ENCODE peak calls at places on chromosomes 1 and 21, in eight cellular contexts. One of them, this sample, is unnamed.

GRCh38 chr21:16420086-16420724 is 690.4 kb downstream of the USP25 start:
- DNase-seq in CMK: peak; percentile 61
- DNase-seq in NCI-H774: peak; percentile 63
- DNase-seq in C1 segment of cervical spinal cord: peak; percentile 6
- DNase-seq in stromal cell of bone marrow: peak; percentile 54
- DNase-seq in AG10803: peak; percentile 14
- DNase-seq in stimulated activated CD4-positive, alpha-beta T cell treated with anti-CD3 and anti-CD28 coated beads, Interleukin-1b, Interleukin-23, amount 100 ng/mL, for 4 hours: no peak
- DNase-seq in stimulated activated naive CD8-positive, alpha-beta T cell treated with anti-CD3 and anti-CD28 coated beads, Interleukin-15, amount 100 ng/mL, for 72 hours: no peak
- DNase-seq in this sample: no peak

GRCh38 chr1:78061825-78062523 is 16.2 kb downstream of the GIPC2 start:
- DNase-seq in stimulated activated CD4-positive, alpha-beta T cell treated with anti-CD3 and anti-CD28 coated beads, Interleukin-1b, Interleukin-23, amount 100 ng/mL, for 4 hours: no peak
- DNase-seq in AG10803: peak; percentile 75
- DNase-seq in stromal cell of bone marrow: peak; percentile 92
- DNase-seq in stimulated activated naive CD8-positive, alpha-beta T cell treated with anti-CD3 and anti-CD28 coated beads, Interleukin-15, amount 100 ng/mL, for 72 hours: no peak
- DNase-seq in NCI-H774: no peak
- DNase-seq in C1 segment of cervical spinal cord: no peak
- DNase-seq in CMK: no peak
- DNase-seq in this sample: peak; percentile 79

GRCh38 chr1:52056937-52057231 is 789 bp downstream of the BTF3L4 start:
- DNase-seq in stimulated activated CD4-positive, alpha-beta T cell treated with anti-CD3 and anti-CD28 coated beads, Interleukin-1b, Interleukin-23, amount 100 ng/mL, for 4 hours: no peak
- DNase-seq in stromal cell of bone marrow: peak; percentile 71
- DNase-seq in C1 segment of cervical spinal cord: no peak
- DNase-seq in NCI-H774: no peak
- DNase-seq in CMK: no peak
- DNase-seq in stimulated activated naive CD8-positive, alpha-beta T cell treated with anti-CD3 and anti-CD28 coated beads, Interleukin-15, amount 100 ng/mL, for 72 hours: no peak
- DNase-seq in AG10803: peak; percentile 80
- DNase-seq in this sample: no peak

GRCh38 chr1:182614796-182615451 is 10.7 kb upstream of the RGS16 start:
- DNase-seq in stimulated activated naive CD8-positive, alpha-beta T cell treated with anti-CD3 and anti-CD28 coated beads, Interleukin-15, amount 100 ng/mL, for 72 hours: peak; percentile 67
- DNase-seq in stimulated activated CD4-positive, alpha-beta T cell treated with anti-CD3 and anti-CD28 coated beads, Interleukin-1b, Interleukin-23, amount 100 ng/mL, for 4 hours: peak; percentile 67
- DNase-seq in CMK: peak; percentile 81
- DNase-seq in stromal cell of bone marrow: peak; percentile 67
- DNase-seq in AG10803: peak; percentile 92
- DNase-seq in C1 segment of cervical spinal cord: peak; percentile 74
- DNase-seq in NCI-H774: peak; percentile 85
- DNase-seq in this sample: peak; percentile 67

GRCh38 chr1:201245082-201245481 is 38.2 kb upstream of the PKP1 start:
- DNase-seq in stimulated activated CD4-positive, alpha-beta T cell treated with anti-CD3 and anti-CD28 coated beads, Interleukin-1b, Interleukin-23, amount 100 ng/mL, for 4 hours: no peak
- DNase-seq in C1 segment of cervical spinal cord: no peak
- DNase-seq in stromal cell of bone marrow: no peak
- DNase-seq in AG10803: no peak
- DNase-seq in CMK: no peak
- DNase-seq in stimulated activated naive CD8-positive, alpha-beta T cell treated with anti-CD3 and anti-CD28 coated beads, Interleukin-15, amount 100 ng/mL, for 72 hours: no peak
- DNase-seq in NCI-H774: peak; percentile 50
- DNase-seq in this sample: no peak

GRCh38 chr1:228685081-228685480 is 50.2 kb upstream of the RHOU start:
- DNase-seq in NCI-H774: no peak
- DNase-seq in stimulated activated naive CD8-positive, alpha-beta T cell treated with anti-CD3 and anti-CD28 coated beads, Interleukin-15, amount 100 ng/mL, for 72 hours: no peak
- DNase-seq in AG10803: no peak
- DNase-seq in stimulated activated CD4-positive, alpha-beta T cell treated with anti-CD3 and anti-CD28 coated beads, Interleukin-1b, Interleukin-23, amount 100 ng/mL, for 4 hours: no peak
- DNase-seq in stromal cell of bone marrow: no peak
- DNase-seq in C1 segment of cervical spinal cord: no peak
- DNase-seq in CMK: no peak
- DNase-seq in this sample: no peak

GRCh38 chr1:83999316-83999819 is 436 bp upstream of the TTLL7 start:
- DNase-seq in AG10803: peak; percentile 71
- DNase-seq in stromal cell of bone marrow: peak; percentile 49
- DNase-seq in stimulated activated CD4-positive, alpha-beta T cell treated with anti-CD3 and anti-CD28 coated beads, Interleukin-1b, Interleukin-23, amount 100 ng/mL, for 4 hours: peak; percentile 12
- DNase-seq in NCI-H774: peak; percentile 89
- DNase-seq in CMK: peak; percentile 45
- DNase-seq in C1 segment of cervical spinal cord: peak; percentile 94
- DNase-seq in stimulated activated naive CD8-positive, alpha-beta T cell treated with anti-CD3 and anti-CD28 coated beads, Interleukin-15, amount 100 ng/mL, for 72 hours: no peak
- DNase-seq in this sample: peak; percentile 31

GRCh38 chr1:7110306-7110705 is 325.1 kb downstream of the CAMTA1 start:
- DNase-seq in CMK: no peak
- DNase-seq in stimulated activated CD4-positive, alpha-beta T cell treated with anti-CD3 and anti-CD28 coated beads, Interleukin-1b, Interleukin-23, amount 100 ng/mL, for 4 hours: no peak
- DNase-seq in NCI-H774: no peak
- DNase-seq in AG10803: no peak
- DNase-seq in stimulated activated naive CD8-positive, alpha-beta T cell treated with anti-CD3 and anti-CD28 coated beads, Interleukin-15, amount 100 ng/mL, for 72 hours: no peak
- DNase-seq in C1 segment of cervical spinal cord: no peak
- DNase-seq in stromal cell of bone marrow: no peak
- DNase-seq in this sample: no peak

GRCh38 chr1:240478536-240478935 is 133.4 kb downstream of the GREM2 start:
- DNase-seq in stimulated activated CD4-positive, alpha-beta T cell treated with anti-CD3 and anti-CD28 coated beads, Interleukin-1b, Interleukin-23, amount 100 ng/mL, for 4 hours: no peak
- DNase-seq in NCI-H774: no peak
- DNase-seq in CMK: no peak
- DNase-seq in C1 segment of cervical spinal cord: no peak
- DNase-seq in stimulated activated naive CD8-positive, alpha-beta T cell treated with anti-CD3 and anti-CD28 coated beads, Interleukin-15, amount 100 ng/mL, for 72 hours: no peak
- DNase-seq in stromal cell of bone marrow: no peak
- DNase-seq in AG10803: no peak
- DNase-seq in this sample: no peak

GRCh38 chr21:44984428-44984791 is 44.6 kb downstream of the SLX9 start:
- DNase-seq in AG10803: no peak
- DNase-seq in stimulated activated CD4-positive, alpha-beta T cell treated with anti-CD3 and anti-CD28 coated beads, Interleukin-1b, Interleukin-23, amount 100 ng/mL, for 4 hours: no peak
- DNase-seq in CMK: no peak
- DNase-seq in stimulated activated naive CD8-positive, alpha-beta T cell treated with anti-CD3 and anti-CD28 coated beads, Interleukin-15, amount 100 ng/mL, for 72 hours: no peak
- DNase-seq in stromal cell of bone marrow: no peak
- DNase-seq in NCI-H774: no peak
- DNase-seq in C1 segment of cervical spinal cord: no peak
- DNase-seq in this sample: no peak

This sample was measured in AG09319.